ENCODE peak calls at places on chromosomes 12 and 14, in four cellular contexts. N, H, V and S are unnamed samples.

GRCh38 chr14:38777401-38777800 is 325.6 kb downstream of the SEC23A start:
- DNase-seq in N (no peak), H (no peak), V (no peak), S (no peak)

GRCh38 chr12:48556631-48557030 is 13.2 kb downstream of the LALBA start:
- DNase-seq in N (no peak), H (no peak), V (no peak), S (no peak)

GRCh38 chr12:131893605-131894312 is 663 bp upstream of the ULK1 start:
- DNase-seq in N (no peak), H (no peak), V (no peak), S (no peak)

GRCh38 chr12:54439096-54439495 is 20.0 kb upstream of the ITGA5 start:
- DNase-seq in N (no peak), H (no peak), V (no peak), S (no peak)

GRCh38 chr12:2228535-2228934 is 175.7 kb downstream of the CACNA1C start:
- DNase-seq in N (no peak), H (no peak), V (no peak), S (no peak)

GRCh38 chr12:91181053-91181452 is 1.6 kb downstream of the DCN start:
- DNase-seq in N (no peak), H (no peak), V (no peak), S (no peak)

GRCh38 chr14:99268776-99269510 is 3.1 kb downstream of the BCL11B start:
- DNase-seq in N (no peak), H (no peak), V (peak; percentile 25), S (no peak)

GRCh38 chr12:98416845-98417244 is 98.5 kb upstream of the TMPO start:
- DNase-seq in N (no peak), H (no peak), V (no peak), S (peak; percentile 46)

GRCh38 chr12:77980782-77981181 is 150.1 kb downstream of the NAV3 start:
- DNase-seq in N (no peak), H (no peak), V (no peak), S (no peak)

GRCh38 chr12:53060721-53061276 is 10.9 kb downstream of the TNS2 start:
- DNase-seq in N (peak; percentile 70), H (no peak), V (peak; percentile 80), S (no peak)

GRCh38 chr14:101116486-101117130 is 213.1 kb upstream of the RTL1 start:
- DNase-seq in N (no peak), H (no peak), V (peak; percentile 42), S (no peak)

GRCh38 chr14:67738740-67739504 is 37.2 kb downstream of the RDH12 start:
- DNase-seq in N (peak; percentile 81), H (peak; percentile 79), V (peak; percentile 89), S (peak; percentile 83)

GRCh38 chr14:89378119-89378518 is 38.9 kb downstream of the FOXN3 start:
- DNase-seq in N (no peak), H (no peak), V (no peak), S (no peak)

GRCh38 chr14:104133496-104133895 is 4.9 kb upstream of the KIF26A start:
- DNase-seq in N (peak; percentile 26), H (no peak), V (peak; percentile 47), S (no peak)

GRCh38 chr12:58368001-58368400 is 426.6 kb downstream of the ATP23 start:
- DNase-seq in N (no peak), H (no peak), V (no peak), S (peak; percentile 10)

GRCh38 chr12:95633049-95633545 is 81.8 kb upstream of the USP44 start:
- DNase-seq in N (no peak), H (peak; percentile 49), V (peak; percentile 81), S (peak; percentile 88)

GRCh38 chr14:101502761-101503392 is 58.4 kb upstream of the DIO3 start:
- DNase-seq in N (peak; percentile 27), H (no peak), V (peak; percentile 52), S (no peak)

GRCh38 chr14:55650992-55651391 is 71.0 kb downstream of the KTN1 start:
- DNase-seq in N (no peak), H (no peak), V (no peak), S (no peak)

GRCh38 chr14:65501328-65501727 is 88.8 kb downstream of the FUT8 start:
- DNase-seq in N (no peak), H (no peak), V (no peak), S (no peak)

GRCh38 chr14:103973354-103973753 is 31.0 kb upstream of the RD3L start:
- DNase-seq in N (no peak), H (no peak), V (no peak), S (peak; percentile 6)

GRCh38 chr12:73935817-73936216 is 601.8 kb upstream of the ATXN7L3B start:
- DNase-seq in N (no peak), H (no peak), V (no peak), S (no peak)

GRCh38 chr12:93741741-93742085 is 64.5 kb downstream of the CRADD start:
- DNase-seq in N (no peak), H (no peak), V (no peak), S (no peak)

GRCh38 chr14:29743566-29743965 is 184.1 kb downstream of the PRKD1 start:
- DNase-seq in N (no peak), H (no peak), V (peak; percentile 64), S (no peak)

GRCh38 chr14:74882103-74882920 is 596 bp downstream of the DLST start:
- DNase-seq in N (peak; percentile 78), H (peak; percentile 33), V (peak; percentile 72), S (peak; percentile 40)

GRCh38 chr14:55120466-55121144 is 8.4 kb upstream of the LGALS3 start:
- DNase-seq in N (no peak), H (peak; percentile 25), V (no peak), S (no peak)

GRCh38 chr12:5022465-5023061 is 21.1 kb upstream of the KCNA5 start:
- DNase-seq in N (peak; percentile 66), H (no peak), V (peak; percentile 71), S (no peak)

GRCh38 chr12:89645434-89645833 is 63.2 kb downstream of the ATP2B1 start:
- DNase-seq in N (no peak), H (no peak), V (no peak), S (no peak)

GRCh38 chr12:113208041-113208934 is 13.0 kb upstream of the TPCN1 start:
- DNase-seq in N (no peak), H (no peak), V (no peak), S (peak; percentile 7)

GRCh38 chr14:52690983-52691760 is 4.2 kb downstream of the ERO1A start:
- DNase-seq in N (no peak), H (no peak), V (no peak), S (no peak)

GRCh38 chr14:90536092-90536491 is 139.3 kb downstream of the CALM1 start:
- DNase-seq in N (no peak), H (no peak), V (no peak), S (no peak)

GRCh38 chr12:115872919-115873357 is 404.6 kb downstream of the MED13L start:
- DNase-seq in N (no peak), H (no peak), V (no peak), S (no peak)

GRCh38 chr12:24901975-24902461 is 46.9 kb downstream of the BCAT1 start:
- DNase-seq in N (no peak), H (no peak), V (no peak), S (no peak)

GRCh38 chr14:75941030-75941429 is 40.8 kb downstream of the TGFB3 start:
- DNase-seq in N (peak; percentile 89), H (peak; percentile 95), V (no peak), S (peak; percentile 3)

GRCh38 chr14:54572316-54572715 is 5.4 kb downstream of the SAMD4A start:
- DNase-seq in N (no peak), H (no peak), V (no peak), S (no peak)

GRCh38 chr14:32023540-32023939 is 53.6 kb upstream of the ARHGAP5 start:
- DNase-seq in N (no peak), H (no peak), V (no peak), S (no peak)

GRCh38 chr12:125203145-125203765 is 138.0 kb downstream of the AACS start:
- DNase-seq in N (no peak), H (no peak), V (no peak), S (no peak)

GRCh38 chr12:106096376-106096775 is 42.4 kb downstream of the NUAK1 start:
- DNase-seq in N (peak; percentile 72), H (peak; percentile 75), V (peak; percentile 87), S (no peak)

GRCh38 chr14:62209287-62209899 is 447.2 kb downstream of the SNAPC1 start:
- DNase-seq in N (no peak), H (no peak), V (no peak), S (peak; percentile 57)

GRCh38 chr14:71693373-71693772 is 238.9 kb upstream of the RGS6 start:
- DNase-seq in N (no peak), H (no peak), V (no peak), S (peak; percentile 83)

GRCh38 chr12:14454098-14454907 is 88.8 kb downstream of the ATF7IP start:
- DNase-seq in N (no peak), H (no peak), V (no peak), S (peak; percentile 50)

GRCh38 chr12:111330800-111331752 is 37.8 kb downstream of the PHETA1 start:
- DNase-seq in N (no peak), H (no peak), V (no peak), S (peak; percentile 59)
- TF ChIP-seq CTCF in N (peak; percentile 29), H (peak; percentile 21), V (peak; percentile 29), S (peak; percentile 77)

GRCh38 chr12:101172316-101172715 is 37.7 kb downstream of the SLC5A8 start:
- DNase-seq in N (no peak), H (no peak), V (no peak), S (no peak)
- TF ChIP-seq CTCF in N (no peak), H (no peak), V (no peak), S (no peak)

DNA sequence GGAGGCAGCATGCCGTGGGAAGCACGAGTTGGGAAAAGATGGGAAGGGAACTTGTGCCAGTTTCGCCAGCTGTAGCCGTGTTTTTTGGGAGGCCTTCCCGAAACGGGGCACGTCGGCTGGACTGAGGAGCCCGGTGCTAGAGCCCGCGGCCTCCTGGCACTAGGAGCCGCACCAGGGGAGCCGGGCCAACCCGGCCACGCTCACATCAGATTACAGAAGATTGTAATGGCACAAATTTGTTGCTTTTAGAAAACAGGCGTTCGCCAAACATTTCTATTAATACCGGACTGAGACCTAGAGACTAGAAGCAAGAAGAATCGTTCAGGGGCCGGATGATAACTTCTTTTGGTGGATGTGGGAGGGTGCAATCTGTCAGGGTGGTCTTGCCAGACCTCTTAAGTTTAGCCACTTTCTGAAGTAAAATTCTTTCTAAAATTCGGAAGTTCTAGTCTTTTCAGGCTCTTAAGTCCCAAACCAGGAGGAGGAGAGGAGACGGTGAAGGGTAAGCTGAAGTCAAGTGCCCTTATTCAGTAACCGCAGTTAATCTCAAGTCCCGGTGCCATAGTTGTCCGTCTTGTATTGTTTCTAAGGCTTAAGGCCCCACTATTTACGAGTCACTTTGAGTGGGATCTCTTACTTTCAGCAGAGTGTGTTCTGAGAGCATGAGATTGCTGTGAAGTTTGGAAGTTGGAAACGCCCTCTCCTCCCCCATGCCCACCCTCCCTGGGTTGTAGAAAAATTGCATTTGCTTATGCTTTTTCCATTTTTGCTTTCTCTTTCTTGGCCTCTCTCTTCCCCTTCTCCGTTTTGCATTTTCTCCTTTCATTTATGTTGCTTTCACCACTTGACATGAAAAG is 1.4 kb downstream of the RASSF3 start:
- DNase-seq in N (peak; percentile 60), H (peak; percentile 14), V (peak; percentile 88), S (peak; percentile 16)
- TF ChIP-seq CTCF in N (no peak), H (no peak), V (no peak), S (no peak)

GRCh38 chr14:95097385-95097784 is 59.9 kb downstream of the DICER1 start:
- DNase-seq in N (no peak), H (no peak), V (no peak), S (no peak)
- TF ChIP-seq CTCF in N (no peak), H (no peak), V (no peak), S (no peak)